ENCODE peak calls at places on chromosomes 12 and 14, in four cellular contexts. One of them, this sample, is unnamed.
A peak's percentile ranks its signal among the peaks of the same experiment; 100 is the strongest.

GRCh38 chr12:64890873-64891468 is 66.5 kb downstream of the TBC1D30 start:
- DNase-seq in hypothalamus: no peak
- DNase-seq in AG08395: peak; percentile 59
- DNase-seq in activated naive CD4-positive, alpha-beta T cell treated with Interleukin-2 at 50 U/mL for 16 hours: no peak
- DNase-seq in this sample: no peak

GRCh38 chr12:55797068-55797467 is 20.5 kb downstream of the SARNP start:
- DNase-seq in hypothalamus: no peak
- DNase-seq in AG08395: peak; percentile 57
- DNase-seq in activated naive CD4-positive, alpha-beta T cell treated with Interleukin-2 at 50 U/mL for 16 hours: no peak
- DNase-seq in this sample: no peak

GRCh38 chr12:95304673-95305198 is 87.1 kb downstream of the VEZT start:
- DNase-seq in hypothalamus: no peak
- DNase-seq in AG08395: peak; percentile 24
- DNase-seq in activated naive CD4-positive, alpha-beta T cell treated with Interleukin-2 at 50 U/mL for 16 hours: no peak
- DNase-seq in this sample: no peak

GRCh38 chr12:108193922-108194321 is 64.8 kb downstream of the WSCD2 start:
- DNase-seq in hypothalamus: no peak
- DNase-seq in AG08395: peak; percentile 50
- DNase-seq in activated naive CD4-positive, alpha-beta T cell treated with Interleukin-2 at 50 U/mL for 16 hours: peak; percentile 4
- DNase-seq in this sample: no peak

GRCh38 chr14:36452850-36453249 is 67.2 kb downstream of the NKX2-1 start:
- DNase-seq in hypothalamus: no peak
- DNase-seq in AG08395: no peak
- DNase-seq in activated naive CD4-positive, alpha-beta T cell treated with Interleukin-2 at 50 U/mL for 16 hours: no peak
- DNase-seq in this sample: no peak

GRCh38 chr12:52847335-52848102 is 1.3 kb downstream of the KRT78 start:
- DNase-seq in hypothalamus: no peak
- DNase-seq in AG08395: peak; percentile 32
- DNase-seq in activated naive CD4-positive, alpha-beta T cell treated with Interleukin-2 at 50 U/mL for 16 hours: no peak
- DNase-seq in this sample: no peak

GRCh38 chr14:32254952-32255679 is 52.0 kb upstream of the RNU6-8 start:
- DNase-seq in hypothalamus: peak; percentile 77
- DNase-seq in AG08395: peak; percentile 78
- DNase-seq in activated naive CD4-positive, alpha-beta T cell treated with Interleukin-2 at 50 U/mL for 16 hours: peak; percentile 47
- DNase-seq in this sample: peak; percentile 33

GRCh38 chr14:77659822-77660221 is 43.4 kb upstream of the SPTLC2 start:
- DNase-seq in hypothalamus: no peak
- DNase-seq in AG08395: no peak
- DNase-seq in activated naive CD4-positive, alpha-beta T cell treated with Interleukin-2 at 50 U/mL for 16 hours: no peak
- DNase-seq in this sample: no peak

GRCh38 chr12:122051231-122051876 is 27.2 kb upstream of the MLXIP start:
- DNase-seq in hypothalamus: no peak
- DNase-seq in AG08395: no peak
- DNase-seq in activated naive CD4-positive, alpha-beta T cell treated with Interleukin-2 at 50 U/mL for 16 hours: no peak
- DNase-seq in this sample: peak; percentile 73

GRCh38 chr14:24443053-24443683 is 592 bp upstream of the SDR39U1 start:
- DNase-seq in hypothalamus: no peak
- DNase-seq in AG08395: peak; percentile 22
- DNase-seq in activated naive CD4-positive, alpha-beta T cell treated with Interleukin-2 at 50 U/mL for 16 hours: no peak
- DNase-seq in this sample: no peak

GRCh38 chr14:71701990-71702389 is 230.2 kb upstream of the RGS6 start:
- DNase-seq in hypothalamus: no peak
- DNase-seq in AG08395: no peak
- DNase-seq in activated naive CD4-positive, alpha-beta T cell treated with Interleukin-2 at 50 U/mL for 16 hours: no peak
- DNase-seq in this sample: no peak

GRCh38 chr14:93892923-93893549 is 34.1 kb upstream of the FAM181A start:
- DNase-seq in hypothalamus: peak; percentile 73
- DNase-seq in AG08395: peak; percentile 74
- DNase-seq in activated naive CD4-positive, alpha-beta T cell treated with Interleukin-2 at 50 U/mL for 16 hours: peak; percentile 73
- DNase-seq in this sample: peak; percentile 76

This sample was measured in pancreas.